ENCODE peak calls at places on chromosomes 5 and 9, in eight cellular contexts. I, X, K, F, H, U, N and D are unnamed samples.

GRCh38 chr9:79800578-79800977 is 228.8 kb downstream of the TLE4 start:
- DNase-seq in I (no peak), X (no peak), K (no peak), F (peak), H (no peak), U (no peak), N (no peak), D (no peak)

GRCh38 chr9:72384710-72385475 is 19.9 kb upstream of the ZFAND5 start:
- DNase-seq in I (no peak), X (no peak), K (no peak), F (no peak), H (no peak), U (no peak), N (no peak), D (no peak)

GRCh38 chr9:16275795-16276624 is 594.5 kb downstream of the BNC2 start:
- DNase-seq in I (no peak), X (no peak), K (no peak), F (no peak), H (no peak), U (peak), N (no peak), D (no peak)

GRCh38 chr5:30600892-30601291 is 592.6 kb upstream of the CDH6 start:
- DNase-seq in I (no peak), X (no peak), K (no peak), F (no peak), H (no peak), U (no peak), N (no peak), D (no peak)

GRCh38 chr5:116686438-116686837 is 111.8 kb upstream of the SEMA6A start:
- DNase-seq in I (no peak), X (no peak), K (no peak), F (no peak), H (no peak), U (no peak), N (no peak), D (no peak)

GRCh38 chr9:35616681-35617459 is 1.3 kb downstream of the CD72 start:
- DNase-seq in I (peak), X (peak), K (peak), F (peak), H (peak), U (no peak), N (peak), D (no peak)

GRCh38 chr5:109643951-109644350 is 45.8 kb upstream of the MAN2A1 start:
- DNase-seq in I (no peak), X (no peak), K (no peak), F (no peak), H (no peak), U (no peak), N (no peak), D (no peak)

GRCh38 chr9:114149765-114150340 is 5.5 kb upstream of the COL27A1 start:
- DNase-seq in I (no peak), X (no peak), K (no peak), F (no peak), H (no peak), U (no peak), N (no peak), D (no peak)

GRCh38 chr9:106701611-106702010 is 161.4 kb upstream of the ZNF462 start:
- DNase-seq in I (no peak), X (no peak), K (no peak), F (no peak), H (no peak), U (no peak), N (no peak), D (no peak)

GRCh38 chr9:135513351-135513846 is 7.8 kb upstream of the LCN1 start:
- DNase-seq in I (no peak), X (no peak), K (no peak), F (no peak), H (no peak), U (peak), N (no peak), D (peak)

GRCh38 chr5:32406650-32407049 is 37.9 kb downstream of the ZFR start:
- DNase-seq in I (no peak), X (no peak), K (no peak), F (no peak), H (no peak), U (no peak), N (no peak), D (no peak)

GRCh38 chr9:38373679-38374078 is 18.8 kb upstream of the ALDH1B1 start:
- DNase-seq in I (no peak), X (no peak), K (no peak), F (no peak), H (no peak), U (no peak), N (no peak), D (no peak)

GRCh38 chr5:87944553-87945320 is 323.9 kb downstream of the TMEM161B start:
- DNase-seq in I (no peak), X (peak), K (no peak), F (no peak), H (no peak), U (peak), N (no peak), D (no peak)

GRCh38 chr5:62354028-62354874 is 48.2 kb downstream of the KIF2A start:
- DNase-seq in I (peak), X (no peak), K (peak), F (peak), H (peak), U (no peak), N (peak), D (no peak)

GRCh38 chr9:117644607-117645244 is 59.5 kb upstream of the TLR4 start:
- DNase-seq in I (peak), X (peak), K (peak), F (peak), H (peak), U (peak), N (peak), D (peak)

GRCh38 chr9:97504381-97505216 is 3.1 kb downstream of the TMOD1 start:
- DNase-seq in I (peak), X (no peak), K (no peak), F (peak), H (no peak), U (no peak), N (no peak), D (peak)

GRCh38 chr5:157563373-157564148 is 12.0 kb downstream of the ADAM19 start:
- DNase-seq in I (peak), X (no peak), K (peak), F (peak), H (no peak), U (peak), N (no peak), D (no peak)

GRCh38 chr5:58455966-58456365 is 3.9 kb downstream of the PLK2 start:
- DNase-seq in I (no peak), X (no peak), K (no peak), F (peak), H (no peak), U (no peak), N (no peak), D (no peak)

GRCh38 chr9:126853667-126854066 is 6.8 kb upstream of the ZBTB34 start:
- DNase-seq in I (no peak), X (no peak), K (peak), F (peak), H (no peak), U (no peak), N (peak), D (peak)

GRCh38 chr5:79595086-79595485 is 17.2 kb upstream of the TENT2 start:
- DNase-seq in I (no peak), X (no peak), K (no peak), F (peak), H (no peak), U (no peak), N (no peak), D (no peak)

GRCh38 chr5:155418960-155419579 is 405.5 kb downstream of the KIF4B start:
- DNase-seq in I (no peak), X (no peak), K (no peak), F (no peak), H (no peak), U (no peak), N (no peak), D (no peak)

GRCh38 chr5:179338123-179338676 is 7.1 kb downstream of the ADAMTS2 start:
- DNase-seq in I (no peak), X (no peak), K (no peak), F (no peak), H (no peak), U (no peak), N (no peak), D (no peak)

GRCh38 chr5:55997742-55998351 is 3.1 kb upstream of the IL6ST start:
- DNase-seq in I (no peak), X (no peak), K (peak), F (peak), H (peak), U (no peak), N (peak), D (no peak)

GRCh38 chr9:137216188-137216965 is 5.7 kb downstream of the RNF208 start:
- DNase-seq in I (no peak), X (no peak), K (no peak), F (no peak), H (no peak), U (no peak), N (no peak), D (no peak)

GRCh38 chr5:154092356-154092755 is 53.6 kb downstream of the MFAP3 start:
- DNase-seq in I (no peak), X (no peak), K (peak), F (peak), H (peak), U (no peak), N (no peak), D (no peak)

GRCh38 chr9:90905079-90905478 is 103.5 kb downstream of the SYK start:
- DNase-seq in I (peak), X (no peak), K (no peak), F (no peak), H (no peak), U (no peak), N (no peak), D (no peak)

GRCh38 chr5:56480305-56481146 is 247.4 kb upstream of the ANKRD55 start:
- DNase-seq in I (peak), X (peak), K (peak), F (peak), H (peak), U (peak), N (peak), D (no peak)

DNA sequence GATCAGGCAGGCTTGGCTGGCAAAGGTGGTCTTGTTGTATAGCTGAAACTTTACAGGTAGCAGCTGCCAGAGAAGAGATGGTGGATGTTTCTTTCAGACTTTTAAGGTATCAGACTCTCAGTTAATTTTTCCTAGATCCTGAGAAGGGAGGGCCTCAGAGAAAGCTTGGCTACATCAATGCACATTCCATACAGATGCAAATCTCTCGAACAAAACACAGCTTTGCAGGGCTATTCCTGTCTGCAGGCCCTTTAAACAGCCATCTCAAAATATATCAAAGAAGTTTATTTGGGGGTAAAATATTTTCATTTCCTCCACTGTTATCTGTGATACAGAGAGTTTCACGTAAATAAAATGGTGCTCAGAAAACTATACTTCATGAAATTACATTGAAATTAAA is 1584.4 kb downstream of the EFNA5 start:
- DNase-seq in I (no peak), X (no peak), K (no peak), F (no peak), H (no peak), U (no peak), N (no peak), D (no peak)
- TF ChIP-seq CTCF in I (no peak), X (no peak), K (no peak), F (no peak), H (no peak), U (no peak), N (no peak), D (no peak)

DNA sequence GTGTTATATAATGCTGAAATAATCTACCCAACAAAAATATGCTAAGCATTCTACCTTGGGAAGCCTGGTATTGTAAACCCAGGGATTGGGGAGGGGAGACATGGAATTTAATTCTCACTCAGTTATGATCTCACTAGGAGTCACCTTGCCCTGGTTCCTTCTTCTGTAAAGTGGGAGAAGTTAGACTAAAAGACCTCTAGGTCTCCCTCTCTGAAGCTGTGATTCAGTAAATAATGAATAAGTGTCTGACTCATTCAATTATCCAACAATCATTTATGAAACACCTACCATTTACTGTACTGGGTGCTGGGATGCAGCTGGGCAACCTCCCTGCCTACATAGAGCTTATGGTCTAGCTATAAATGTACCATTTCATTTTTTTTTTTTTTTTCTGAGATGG is 20.2 kb upstream of the SPARC start:
- DNase-seq in I (no peak), X (no peak), K (no peak), F (no peak), H (no peak), U (no peak), N (peak), D (no peak)
- TF ChIP-seq CTCF in I (no peak), X (no peak), K (no peak), F (no peak), H (no peak), U (no peak), N (no peak), D (no peak)

DNA sequence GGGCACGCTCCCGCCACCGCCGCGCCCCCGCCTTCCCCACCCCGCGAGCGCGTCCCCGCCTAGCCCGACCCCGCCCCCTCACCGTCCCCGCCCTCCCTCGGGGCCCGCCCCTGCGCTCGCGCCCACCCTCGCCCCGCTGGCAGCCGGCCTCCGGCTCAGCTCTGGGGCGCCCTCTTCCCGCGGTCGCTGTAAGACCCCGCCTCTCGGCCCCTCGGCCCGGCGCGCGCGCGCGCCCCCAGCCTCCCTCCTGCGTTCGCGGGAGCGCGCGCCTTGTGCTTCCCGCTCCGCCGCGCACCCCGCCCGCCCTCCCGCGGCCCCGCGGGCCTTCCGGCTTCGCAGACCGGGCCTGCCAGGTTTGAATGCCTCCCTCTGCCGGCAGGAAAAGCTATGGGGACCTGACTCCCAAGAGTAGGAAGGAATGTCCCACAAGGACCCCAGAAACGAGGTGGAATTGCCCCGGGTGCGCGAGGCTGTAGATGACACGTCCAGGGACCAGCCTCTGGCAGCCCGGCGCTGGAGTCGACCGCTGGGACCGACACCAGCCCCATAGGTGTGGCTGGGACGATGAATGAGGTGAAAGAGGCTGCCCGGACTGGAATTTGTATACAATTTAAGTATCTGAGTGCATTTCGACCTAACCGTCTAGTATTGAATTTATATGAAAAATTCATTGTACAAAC is 360 bp upstream of the PTBP3 start:
- DNase-seq in I (peak), X (peak), K (peak), F (peak), H (peak), U (peak), N (peak), D (peak)
- TF ChIP-seq CTCF in I (peak), X (peak), K (peak), F (peak), H (peak), U (peak), N (peak), D (peak)

GRCh38 chr5:36688722-36689121 is 82.3 kb downstream of the SLC1A3 start:
- DNase-seq in I (no peak), X (no peak), K (no peak), F (no peak), H (peak), U (no peak), N (peak), D (no peak)
- TF ChIP-seq CTCF in I (peak), X (peak), K (peak), F (peak), H (peak), U (peak), N (peak), D (peak)

GRCh38 chr9:121252104-121252851 is 15.7 kb upstream of the GSN start:
- DNase-seq in I (no peak), X (no peak), K (no peak), F (no peak), H (no peak), U (no peak), N (no peak), D (no peak)

GRCh38 chr9:121246821-121247511 is 21.0 kb upstream of the GSN start:
- DNase-seq in I (no peak), X (no peak), K (peak), F (peak), H (no peak), U (no peak), N (no peak), D (no peak)

GRCh38 chr9:121253821-121254471 is 14.0 kb upstream of the GSN start:
- DNase-seq in I (no peak), X (no peak), K (no peak), F (no peak), H (no peak), U (no peak), N (no peak), D (no peak)

GRCh38 chr9:121253162-121253561 is 14.8 kb upstream of the GSN start:
- DNase-seq in I (no peak), X (no peak), K (no peak), F (no peak), H (no peak), U (no peak), N (no peak), D (no peak)

DNA sequence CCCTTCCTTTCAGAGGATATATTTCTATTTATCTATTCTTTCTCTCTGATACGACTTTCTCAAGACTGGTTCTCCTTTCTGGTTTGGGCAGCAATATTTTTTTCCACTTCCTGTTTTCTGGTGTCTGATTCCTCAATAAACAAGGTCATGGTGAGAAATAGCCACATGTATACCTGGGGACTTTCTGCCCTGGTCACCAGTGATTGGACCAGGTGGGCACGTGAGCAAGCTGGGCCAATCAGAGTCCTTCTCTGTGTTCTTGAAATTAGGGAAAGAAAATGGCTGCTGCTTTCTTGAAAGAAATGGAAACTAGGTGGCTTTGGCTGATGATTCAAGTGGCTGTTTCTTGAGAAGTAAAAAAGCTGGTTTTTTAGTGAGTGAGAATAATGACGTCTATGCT is 18.4 kb upstream of the GSN start:
- DNase-seq in I (peak), X (no peak), K (no peak), F (no peak), H (no peak), U (no peak), N (no peak), D (no peak)
- TF ChIP-seq CTCF in I (no peak), X (no peak), K (no peak), F (no peak), H (no peak), U (no peak), N (no peak), D (no peak)